ENCODE peak calls at places on chromosomes 2 and 18, in ten cellular contexts. M is NCI-H2081; Z is stimulated activated CD4-positive, alpha-beta T cell treated with anti-CD3 and anti-CD28 coated beads, Interleukin-1b, Interleukin-23, amount 100 ng/mL, for 1 hour; B is GM04503; J is effector memory CD8-positive, alpha-beta T cell; D is left cardiac atrium; Q is H54; R is stimulated activated CD8-positive, alpha-beta memory T cell treated with anti-CD3 and anti-CD28 coated beads, Interleukin-15, amount 100 ng/mL, for 24 hours; I is activated gamma-delta T cell treated with anti-CD3 and anti-CD28 coated beads, Interleukin-2, amount 50 U/mL, for 16 hours; H is T1000. Y is an unnamed sample.

GRCh38 chr2:144285324-144285723 is 234.6 kb downstream of the ZEB2 start:
- DNase-seq in R (no peak), Z (no peak), Q (no peak), H (no peak), I (no peak), B (no peak), J (no peak), M (no peak), D (no peak), Y (no peak)

GRCh38 chr18:79515331-79515730 is 119.6 kb downstream of the NFATC1 start:
- DNase-seq in R (no peak), B (no peak), Q (no peak), J (no peak), M (no peak), D (no peak), Z (no peak), I (no peak), H (no peak), Y (no peak)

GRCh38 chr18:58612239-58613055 is 16.4 kb downstream of the ALPK2 start:
- DNase-seq in H (no peak), Z (no peak), D (no peak), R (no peak), J (no peak), B (no peak), Q (no peak), M (no peak), I (no peak), Y (no peak)

GRCh38 chr2:2743164-2743571 is 412.1 kb upstream of the MYT1L start:
- DNase-seq in M (no peak), D (peak; percentile 83), H (no peak), R (no peak), Z (no peak), J (no peak), Q (peak; percentile 26), I (no peak), B (no peak), Y (no peak)

GRCh38 chr18:2515408-2515807 is 55.9 kb downstream of the METTL4 start:
- DNase-seq in H (no peak), B (peak; percentile 86), Q (peak; percentile 33), Z (no peak), R (no peak), J (no peak), I (no peak), M (no peak), D (no peak), Y (peak; percentile 37)

GRCh38 chr18:53478155-53478554 is 746.3 kb downstream of the MBD2 start:
- DNase-seq in M (no peak), I (no peak), D (no peak), Q (no peak), B (no peak), R (no peak), H (no peak), J (no peak), Z (no peak), Y (no peak)

GRCh38 chr18:41096504-41096903 is 858.5 kb upstream of the PIK3C3 start:
- DNase-seq in D (no peak), M (peak; percentile 60), H (no peak), B (no peak), Z (no peak), Q (no peak), J (no peak), R (no peak), I (no peak), Y (no peak)

GRCh38 chr2:240889601-240890560 is 6.1 kb downstream of the MAB21L4 start:
- DNase-seq in J (no peak), H (no peak), D (peak; percentile 25), I (no peak), Q (no peak), B (no peak), R (no peak), Z (no peak), M (no peak), Y (no peak)

GRCh38 chr2:186991766-186992417 is 142.9 kb upstream of the ZSWIM2 start:
- DNase-seq in R (no peak), B (no peak), H (no peak), J (no peak), M (no peak), Q (no peak), I (no peak), Z (no peak), D (no peak), Y (no peak)

GRCh38 chr2:40178971-40179370 is 272.9 kb downstream of the SLC8A1 start:
- DNase-seq in B (no peak), J (no peak), H (no peak), R (no peak), Q (no peak), D (no peak), Z (no peak), I (no peak), M (no peak), Y (no peak)

GRCh38 chr2:5661362-5661761 is 30.8 kb upstream of the SOX11 start:
- DNase-seq in H (no peak), B (no peak), J (no peak), Q (no peak), Z (no peak), M (no peak), R (no peak), I (no peak), D (no peak), Y (no peak)

GRCh38 chr2:25655316-25655715 is 18.1 kb downstream of the DTNB start:
- DNase-seq in M (no peak), I (no peak), Z (no peak), Q (no peak), B (no peak), H (no peak), J (no peak), D (no peak), R (no peak), Y (no peak)

GRCh38 chr18:34838669-34839068 is 128.6 kb downstream of the DTNA start:
- DNase-seq in B (no peak), J (no peak), Z (no peak), D (no peak), R (no peak), I (no peak), H (no peak), M (no peak), Q (no peak), Y (no peak)

GRCh38 chr2:37156071-37156856 is 516 bp downstream of the EIF2AK2 start:
- DNase-seq in Q (peak; percentile 58), B (peak; percentile 19), H (peak; percentile 38), R (peak; percentile 6), J (peak; percentile 11), Z (no peak), M (peak; percentile 32), I (peak; percentile 5), D (peak; percentile 78), Y (peak; percentile 24)

GRCh38 chr2:29270606-29271005 is 155.4 kb downstream of the CLIP4 start:
- DNase-seq in H (no peak), M (no peak), B (no peak), J (no peak), Z (no peak), I (no peak), D (no peak), Q (no peak), R (no peak), Y (no peak)

GRCh38 chr2:38960609-38961320 is 71.1 kb downstream of the ARHGEF33 start:
- DNase-seq in M (no peak), I (no peak), R (no peak), H (no peak), J (no peak), B (no peak), D (no peak), Q (no peak), Z (no peak), Y (no peak)

GRCh38 chr2:45860136-45861106 is 208.9 kb downstream of the PRKCE start:
- DNase-seq in Z (no peak), Q (no peak), D (peak; percentile 73), H (no peak), I (no peak), M (no peak), R (no peak), B (no peak), J (no peak), Y (peak; percentile 86)

GRCh38 chr2:164675027-164675426 is 53.7 kb upstream of the GRB14 start:
- DNase-seq in Z (no peak), R (no peak), I (no peak), J (no peak), M (no peak), D (no peak), B (no peak), H (no peak), Q (no peak), Y (no peak)

GRCh38 chr2:159755788-159756187 is 42.2 kb downstream of the CD302 start:
- DNase-seq in J (no peak), Z (no peak), D (no peak), M (no peak), Q (peak; percentile 26), I (peak; percentile 11), H (no peak), B (no peak), R (no peak), Y (no peak)

GRCh38 chr2:119323459-119323858 is 43.2 kb downstream of the C2orf76 start:
- DNase-seq in J (no peak), Q (no peak), M (no peak), H (no peak), D (no peak), I (no peak), R (no peak), Z (no peak), B (no peak), Y (no peak)

GRCh38 chr2:223971-224760 is 39.7 kb downstream of the SH3YL1 start:
- DNase-seq in M (no peak), Z (no peak), Q (no peak), H (no peak), B (no peak), J (no peak), R (no peak), D (no peak), I (no peak), Y (no peak)

GRCh38 chr2:43022896-43023295 is 203.5 kb downstream of the ZFP36L2 start:
- DNase-seq in Z (no peak), M (no peak), R (no peak), I (no peak), D (no peak), Q (no peak), H (no peak), B (no peak), J (no peak), Y (peak; percentile 69)

GRCh38 chr2:83055338-83056010 is 1403.6 kb downstream of the SUCLG1 start:
- DNase-seq in M (no peak), J (no peak), B (peak; percentile 76), I (no peak), H (no peak), D (no peak), Z (no peak), Q (peak; percentile 28), R (no peak), Y (no peak)

GRCh38 chr18:58005885-58006523 is 38.0 kb upstream of the NEDD4L start:
- DNase-seq in J (no peak), Q (no peak), I (no peak), D (no peak), H (peak; percentile 13), B (peak; percentile 31), R (no peak), Z (no peak), M (no peak), Y (no peak)

GRCh38 chr2:191679818-191680600 is 2.1 kb downstream of the NABP1 start:
- DNase-seq in Z (no peak), M (no peak), H (no peak), D (no peak), R (no peak), B (peak; percentile 42), J (no peak), I (no peak), Q (no peak), Y (no peak)

GRCh38 chr18:48023334-48024008 is 93.0 kb upstream of the SMAD2 start:
- DNase-seq in H (peak; percentile 79), R (no peak), Q (peak; percentile 81), Z (no peak), M (peak; percentile 68), D (peak; percentile 56), J (no peak), B (no peak), I (no peak), Y (peak; percentile 41)

GRCh38 chr18:50806208-50806616 is 13.6 kb downstream of the MRO start:
- DNase-seq in H (no peak), D (peak; percentile 30), Z (no peak), I (no peak), Q (no peak), J (no peak), B (no peak), R (no peak), M (no peak), Y (no peak)

GRCh38 chr2:65937379-65938160 is 497.4 kb upstream of the MEIS1 start:
- DNase-seq in M (no peak), Q (no peak), J (no peak), B (no peak), H (no peak), Z (no peak), R (no peak), D (no peak), I (no peak), Y (no peak)

Y was measured in COLO829.